ENCODE peak calls at places on chromosomes 5 and 9, in five cellular contexts. One of them, this sample, is unnamed.

GRCh38 chr5:180784497-180785097 is 18.0 kb downstream of the MGAT1 start:
- DNase-seq in GM19239: peak; percentile 74
- DNase-seq in lower lobe of right lung: peak; percentile 82
- DNase-seq in progenitor cell of endocrine pancreas: no peak
- DNase-seq in T-helper 2 cell: no peak
- DNase-seq in this sample: peak; percentile 91

GRCh38 chr5:72268753-72269410 is 51.2 kb downstream of the MRPS27 start:
- DNase-seq in GM19239: peak; percentile 15
- DNase-seq in lower lobe of right lung: no peak
- DNase-seq in progenitor cell of endocrine pancreas: peak; percentile 37
- DNase-seq in T-helper 2 cell: no peak
- DNase-seq in this sample: no peak

GRCh38 chr9:134619456-134619982 is 22.1 kb upstream of the COL5A1 start:
- DNase-seq in GM19239: no peak
- DNase-seq in lower lobe of right lung: peak; percentile 29
- DNase-seq in progenitor cell of endocrine pancreas: no peak
- DNase-seq in T-helper 2 cell: no peak
- DNase-seq in this sample: peak; percentile 68

GRCh38 chr9:6219981-6220380 is 4.4 kb downstream of the IL33 start:
- DNase-seq in GM19239: no peak
- DNase-seq in lower lobe of right lung: no peak
- DNase-seq in progenitor cell of endocrine pancreas: no peak
- DNase-seq in T-helper 2 cell: no peak
- DNase-seq in this sample: no peak

GRCh38 chr9:36836486-36836885 is 197.6 kb downstream of the PAX5 start:
- DNase-seq in GM19239: no peak
- DNase-seq in lower lobe of right lung: no peak
- DNase-seq in progenitor cell of endocrine pancreas: no peak
- DNase-seq in T-helper 2 cell: no peak
- DNase-seq in this sample: peak; percentile 17

GRCh38 chr9:37951671-37952579 is 48.0 kb upstream of the SLC25A51 start:
- DNase-seq in GM19239: no peak
- DNase-seq in lower lobe of right lung: peak; percentile 37
- DNase-seq in progenitor cell of endocrine pancreas: no peak
- DNase-seq in T-helper 2 cell: no peak
- DNase-seq in this sample: peak; percentile 89

GRCh38 chr5:15703901-15704300 is 203.9 kb downstream of the FBXL7 start:
- DNase-seq in GM19239: no peak
- DNase-seq in lower lobe of right lung: no peak
- DNase-seq in progenitor cell of endocrine pancreas: no peak
- DNase-seq in T-helper 2 cell: no peak
- DNase-seq in this sample: peak; percentile 67

GRCh38 chr9:6852243-6852963 is 94.6 kb downstream of the KDM4C start:
- DNase-seq in GM19239: no peak
- DNase-seq in lower lobe of right lung: no peak
- DNase-seq in progenitor cell of endocrine pancreas: no peak
- DNase-seq in T-helper 2 cell: no peak
- DNase-seq in this sample: peak; percentile 85

This sample was measured in osteoblast.